ENCODE peak calls at places on chromosomes 13 and 19, in nine cellular contexts. S is PC-3, A is H1, E is GM06990, P is coronary artery, G is body of pancreas, F is mesothelial cell of epicardium, L is progenitor cell of endocrine pancreas, Y is neural progenitor cell. O is an unnamed sample.

GRCh38 chr13:37753776-37754175 is 115.8 kb downstream of the TRPC4 start:
- DNase-seq in S (no peak), A (no peak), E (no peak), P (no peak), G (no peak), F (no peak), L (no peak), Y (peak; percentile 52), O (no peak)

GRCh38 chr13:31851201-31851600 is 111.9 kb downstream of the RXFP2 start:
- DNase-seq in S (no peak), A (no peak), E (no peak), P (no peak), G (no peak), F (no peak), L (no peak), Y (no peak), O (no peak)

GRCh38 chr13:110118106-110118505 is 188.9 kb downstream of the COL4A1 start:
- DNase-seq in S (no peak), A (peak; percentile 41), E (no peak), P (no peak), G (no peak), F (no peak), L (no peak), Y (no peak), O (no peak)

GRCh38 chr13:79312456-79312855 is 93.6 kb downstream of the RBM26 start:
- DNase-seq in S (no peak), A (no peak), E (no peak), P (no peak), G (no peak), F (no peak), L (no peak), Y (no peak), O (no peak)

GRCh38 chr19:55146078-55146647 is 2.8 kb downstream of the TNNT1 start:
- DNase-seq in S (peak; percentile 81), A (peak; percentile 80), E (no peak), P (no peak), G (no peak), F (no peak), L (no peak), Y (peak; percentile 75), O (no peak)

GRCh38 chr19:13037161-13037560 is 41.9 kb downstream of the NFIX start:
- DNase-seq in S (peak; percentile 91), A (no peak), E (no peak), P (no peak), G (no peak), F (no peak), L (no peak), Y (no peak), O (peak; percentile 83)

GRCh38 chr19:32830231-32831014 is 39.1 kb downstream of the SLC7A9 start:
- DNase-seq in S (peak; percentile 25), A (no peak), E (no peak), P (no peak), G (no peak), F (no peak), L (no peak), Y (no peak), O (peak; percentile 59)

GRCh38 chr13:100490692-100491091 is 97.9 kb downstream of the GGACT start:
- DNase-seq in S (no peak), A (peak; percentile 58), E (no peak), P (no peak), G (no peak), F (no peak), L (no peak), Y (peak; percentile 43), O (no peak)

GRCh38 chr19:33295621-33296472 is 6.5 kb downstream of the CEBPA start:
- DNase-seq in S (no peak), A (no peak), E (no peak), P (no peak), G (no peak), F (no peak), L (no peak), Y (no peak), O (no peak)

GRCh38 chr13:109204252-109204651 is 574.8 kb downstream of the MYO16 start:
- DNase-seq in S (no peak), A (no peak), E (no peak), P (no peak), G (no peak), F (no peak), L (no peak), Y (no peak), O (no peak)

GRCh38 chr13:63041640-63042414 is 1626.2 kb upstream of the PCDH20 start:
- DNase-seq in S (peak; percentile 30), A (no peak), E (no peak), P (no peak), G (no peak), F (no peak), L (no peak), Y (no peak), O (no peak)

GRCh38 chr13:109196896-109197295 is 567.5 kb downstream of the MYO16 start:
- DNase-seq in S (no peak), A (peak; percentile 55), E (no peak), P (no peak), G (no peak), F (no peak), L (no peak), Y (peak; percentile 67), O (no peak)

GRCh38 chr19:58009666-58010301 is 7.2 kb upstream of the ZNF606 start:
- DNase-seq in S (peak; percentile 69), A (no peak), E (peak; percentile 82), P (peak; percentile 80), G (peak; percentile 84), F (no peak), L (no peak), Y (peak; percentile 71), O (no peak)

GRCh38 chr19:53172892-53173291 is 14.0 kb upstream of the ZNF347 start:
- DNase-seq in S (no peak), A (no peak), E (no peak), P (no peak), G (no peak), F (no peak), L (no peak), Y (no peak), O (no peak)

GRCh38 chr13:93915269-93915809 is 564.1 kb downstream of the DCT start:
- DNase-seq in S (no peak), A (no peak), E (no peak), P (no peak), G (no peak), F (no peak), L (no peak), Y (no peak), O (peak; percentile 53)

GRCh38 chr13:110238795-110239194 is 68.2 kb downstream of the COL4A1 start:
- DNase-seq in S (no peak), A (no peak), E (no peak), P (no peak), G (peak; percentile 28), F (no peak), L (no peak), Y (no peak), O (no peak)

DNA sequence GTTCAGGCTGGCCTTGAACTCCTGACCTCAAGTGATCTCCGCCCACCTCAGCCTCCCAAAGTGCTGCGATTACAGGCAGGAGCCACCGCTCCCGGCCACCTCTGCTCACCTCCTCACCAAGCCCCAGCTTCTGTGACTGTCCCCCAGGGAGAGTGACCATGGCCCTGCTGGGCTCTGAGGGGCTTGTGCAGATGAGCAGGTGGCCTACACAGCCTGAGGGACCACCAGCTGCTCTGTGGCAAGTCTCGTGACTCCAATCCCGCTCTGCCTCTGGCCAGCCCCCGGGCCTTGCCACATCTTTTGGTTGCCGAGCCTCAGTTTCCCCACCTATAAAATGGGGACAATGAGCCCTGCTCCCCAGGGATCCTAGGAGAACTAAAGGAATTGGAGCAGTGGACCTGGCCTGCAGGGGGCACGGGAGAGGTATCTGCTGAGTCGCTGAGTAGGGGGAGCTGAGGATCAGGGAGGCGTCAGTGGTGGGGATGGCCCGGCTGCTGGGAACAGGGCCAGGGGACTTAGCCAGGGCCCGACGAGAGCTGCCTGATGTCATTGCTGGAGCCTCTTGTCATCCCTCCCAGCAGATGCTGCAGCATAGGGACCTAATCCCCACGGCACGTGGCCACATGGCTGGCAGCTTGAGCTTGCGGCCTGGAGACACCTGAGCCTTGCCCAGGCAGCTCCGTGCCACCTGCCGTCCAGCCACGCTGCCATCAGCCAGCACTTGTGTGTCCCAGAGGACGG is 74.7 kb downstream of the GADD45B start:
- DNase-seq in S (no peak), A (no peak), E (no peak), P (no peak), G (no peak), F (peak; percentile 55), L (no peak), Y (no peak), O (no peak)
- TF ChIP-seq CTCF in S (no peak), A (no peak), E (no peak), P (no peak), G (no peak), F (no peak), L (no peak), Y (no peak), O (peak; percentile 5)

GRCh38 chr19:42325896-42326771 is 699 bp downstream of the MEGF8 start:
- DNase-seq in S (no peak), A (no peak), E (peak; percentile 56), P (no peak), G (no peak), F (peak; percentile 50), L (no peak), Y (no peak), O (no peak)
- TF ChIP-seq CTCF in S (peak; percentile 28), A (no peak), E (peak; percentile 49), P (no peak), G (no peak), F (no peak), L (peak; percentile 44), Y (peak; percentile 11), O (peak; percentile 64)

DNA sequence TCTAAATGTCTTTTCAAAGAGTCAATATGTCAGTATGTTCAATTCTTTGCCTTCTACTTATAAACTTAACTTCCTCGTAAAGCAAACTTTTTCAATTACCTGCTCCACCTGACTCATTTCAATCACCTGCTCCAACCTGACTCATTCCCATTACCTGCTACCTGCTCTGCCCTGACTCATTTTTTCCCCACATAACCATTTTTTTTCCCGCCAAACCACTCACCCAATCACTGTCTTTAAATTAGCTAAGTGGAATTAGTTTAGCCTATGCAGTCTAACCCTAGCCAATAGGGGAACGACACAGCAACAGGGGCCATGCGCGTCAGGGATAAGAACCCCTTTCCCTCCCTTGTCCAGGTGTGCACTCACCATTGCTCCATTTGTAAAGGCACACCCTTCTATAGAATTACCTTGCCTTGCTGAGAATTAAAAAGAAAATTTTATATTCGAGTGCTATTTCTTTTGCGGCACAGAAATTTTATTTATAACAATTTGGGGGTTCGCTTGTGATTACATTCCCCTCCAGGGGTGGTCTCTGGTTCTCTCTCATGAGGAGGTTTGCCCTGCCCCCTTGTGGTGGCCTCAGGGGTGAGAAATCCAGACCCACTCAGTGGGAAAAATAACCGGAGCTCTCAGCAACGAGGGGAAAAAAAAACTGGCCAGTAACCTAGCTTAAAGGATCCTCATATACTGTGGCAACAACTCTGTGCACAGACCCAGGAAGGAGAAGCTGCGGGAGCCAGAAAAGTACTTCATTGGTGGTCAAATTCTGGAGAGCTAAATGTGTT is 193.1 kb downstream of the ZNF486 start:
- DNase-seq in S (peak; percentile 4), A (peak; percentile 88), E (no peak), P (no peak), G (peak; percentile 71), F (no peak), L (peak; percentile 30), Y (peak; percentile 47), O (no peak)
- TF ChIP-seq CTCF in S (no peak), A (peak; percentile 77), E (no peak), P (no peak), G (peak; percentile 56), F (peak; percentile 45), L (peak; percentile 63), Y (peak; percentile 63), O (no peak)

DNA sequence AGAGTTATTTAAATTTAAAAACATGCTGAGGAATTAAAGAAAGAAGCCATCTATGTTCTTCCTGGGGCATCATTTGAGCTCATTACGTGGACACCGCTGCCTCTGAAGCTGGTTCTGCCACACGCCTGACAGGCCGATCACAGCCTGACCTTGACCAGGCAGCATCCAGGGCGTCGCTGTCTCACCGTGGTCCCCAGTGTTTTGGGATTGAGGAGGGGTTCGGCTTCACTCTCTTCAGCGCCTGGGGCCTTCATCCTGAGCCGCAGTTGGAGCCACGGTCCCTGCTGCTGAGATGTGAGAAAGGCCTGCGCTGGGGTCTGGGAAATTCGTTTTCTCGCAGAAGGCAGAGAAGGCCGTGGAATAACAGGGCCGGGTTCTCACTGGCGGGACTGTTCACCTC is 64.0 kb downstream of the ATP11A start:
- DNase-seq in S (no peak), A (no peak), E (no peak), P (no peak), G (no peak), F (no peak), L (no peak), Y (no peak), O (no peak)
- TF ChIP-seq CTCF in S (no peak), A (no peak), E (no peak), P (no peak), G (no peak), F (no peak), L (no peak), Y (no peak), O (no peak)

O was measured in HFFc6.